ENCODE peak calls at places on chromosomes 2 and 18, in seven cellular contexts. One of them, this sample, is unnamed.

GRCh38 chr2:216761119-216761518 is 65.8 kb upstream of the IGFBP5 start:
- DNase-seq in SK-N-SH: no peak
- DNase-seq in H1: no peak
- DNase-seq in HCT116: no peak
- DNase-seq in HepG2: no peak
- DNase-seq in K562: no peak
- DNase-seq in GM12878: no peak
- DNase-seq in this sample: no peak

GRCh38 chr2:23005469-23005868 is 379.5 kb upstream of the KLHL29 start:
- DNase-seq in HepG2: no peak
- DNase-seq in SK-N-SH: no peak
- DNase-seq in HCT116: no peak
- DNase-seq in H1: no peak
- DNase-seq in GM12878: no peak
- DNase-seq in K562: no peak
- DNase-seq in this sample: no peak

GRCh38 chr2:187658952-187659525 is 104.8 kb upstream of the TFPI start:
- DNase-seq in SK-N-SH: peak
- DNase-seq in K562: peak
- DNase-seq in H1: peak
- DNase-seq in HCT116: peak
- DNase-seq in GM12878: no peak
- DNase-seq in HepG2: peak
- DNase-seq in this sample: no peak

GRCh38 chr2:152176113-152176714 is 651 bp upstream of the STAM2 start:
- DNase-seq in HCT116: no peak
- DNase-seq in HepG2: peak
- DNase-seq in H1: no peak
- DNase-seq in K562: no peak
- DNase-seq in SK-N-SH: no peak
- DNase-seq in GM12878: no peak
- DNase-seq in this sample: no peak

GRCh38 chr2:48131503-48132293 is 225.4 kb upstream of the FBXO11 start:
- DNase-seq in GM12878: no peak
- DNase-seq in SK-N-SH: peak
- DNase-seq in K562: no peak
- DNase-seq in HCT116: no peak
- DNase-seq in H1: no peak
- DNase-seq in HepG2: no peak
- DNase-seq in this sample: no peak

GRCh38 chr2:191265311-191266170 is 20.3 kb downstream of the MYO1B start:
- DNase-seq in K562: no peak
- DNase-seq in HepG2: no peak
- DNase-seq in HCT116: no peak
- DNase-seq in H1: no peak
- DNase-seq in SK-N-SH: no peak
- DNase-seq in GM12878: no peak
- DNase-seq in this sample: no peak

GRCh38 chr2:176582990-176583481 is 313.8 kb downstream of the MTX2 start:
- DNase-seq in HCT116: peak
- DNase-seq in GM12878: no peak
- DNase-seq in SK-N-SH: no peak
- DNase-seq in H1: no peak
- DNase-seq in K562: peak
- DNase-seq in HepG2: peak
- DNase-seq in this sample: no peak

GRCh38 chr2:50491541-50492114 is 540.3 kb downstream of the NRXN1 start:
- DNase-seq in K562: peak
- DNase-seq in SK-N-SH: peak
- DNase-seq in HCT116: peak
- DNase-seq in HepG2: peak
- DNase-seq in GM12878: no peak
- DNase-seq in H1: no peak
- DNase-seq in this sample: peak

GRCh38 chr2:240564571-240565266 is 3.6 kb upstream of the RNPEPL1 start:
- DNase-seq in HCT116: no peak
- DNase-seq in HepG2: no peak
- DNase-seq in SK-N-SH: no peak
- DNase-seq in K562: peak
- DNase-seq in H1: no peak
- DNase-seq in GM12878: no peak
- DNase-seq in this sample: no peak

GRCh38 chr2:163734911-163735691 is 707 bp downstream of the FIGN start:
- DNase-seq in H1: no peak
- DNase-seq in SK-N-SH: peak
- DNase-seq in GM12878: no peak
- DNase-seq in K562: no peak
- DNase-seq in HepG2: no peak
- DNase-seq in HCT116: no peak
- DNase-seq in this sample: no peak

GRCh38 chr2:113965644-113966043 is 75.8 kb downstream of the ACTR3 start:
- DNase-seq in HepG2: peak
- DNase-seq in K562: peak
- DNase-seq in H1: no peak
- DNase-seq in HCT116: peak
- DNase-seq in SK-N-SH: no peak
- DNase-seq in GM12878: no peak
- DNase-seq in this sample: no peak

GRCh38 chr2:85994421-85994777 is 105.6 kb upstream of the ST3GAL5 start:
- DNase-seq in GM12878: no peak
- DNase-seq in H1: no peak
- DNase-seq in HepG2: no peak
- DNase-seq in SK-N-SH: no peak
- DNase-seq in K562: peak
- DNase-seq in HCT116: no peak
- DNase-seq in this sample: no peak

GRCh38 chr18:45764000-45764686 is 40.2 kb downstream of the SLC14A1 start:
- DNase-seq in HepG2: no peak
- DNase-seq in H1: no peak
- DNase-seq in HCT116: no peak
- DNase-seq in GM12878: no peak
- DNase-seq in SK-N-SH: no peak
- DNase-seq in K562: no peak
- DNase-seq in this sample: no peak

GRCh38 chr2:102294802-102295489 is 16.4 kb upstream of the IL1RL1 start:
- DNase-seq in SK-N-SH: no peak
- DNase-seq in GM12878: no peak
- DNase-seq in HepG2: no peak
- DNase-seq in HCT116: no peak
- DNase-seq in H1: no peak
- DNase-seq in K562: no peak
- DNase-seq in this sample: no peak

GRCh38 chr2:131030478-131030971 is 62.7 kb downstream of the FAM168B start:
- DNase-seq in K562: no peak
- DNase-seq in H1: no peak
- DNase-seq in HepG2: no peak
- DNase-seq in HCT116: no peak
- DNase-seq in SK-N-SH: peak
- DNase-seq in GM12878: no peak
- DNase-seq in this sample: no peak

GRCh38 chr2:3747032-3747654 is 43.8 kb downstream of the DCDC2C start:
- DNase-seq in H1: no peak
- DNase-seq in HCT116: no peak
- DNase-seq in K562: no peak
- DNase-seq in HepG2: no peak
- DNase-seq in SK-N-SH: no peak
- DNase-seq in GM12878: no peak
- DNase-seq in this sample: no peak

GRCh38 chr2:1887915-1888314 is 143.6 kb upstream of the PXDN start:
- DNase-seq in HepG2: no peak
- DNase-seq in GM12878: no peak
- DNase-seq in H1: no peak
- DNase-seq in HCT116: peak
- DNase-seq in K562: peak
- DNase-seq in SK-N-SH: no peak
- DNase-seq in this sample: peak

GRCh38 chr2:1884933-1885580 is 140.7 kb upstream of the PXDN start:
- DNase-seq in K562: no peak
- DNase-seq in HepG2: no peak
- DNase-seq in SK-N-SH: no peak
- DNase-seq in HCT116: no peak
- DNase-seq in GM12878: no peak
- DNase-seq in H1: no peak
- DNase-seq in this sample: no peak

GRCh38 chr2:1889099-1889650 is 144.9 kb upstream of the PXDN start:
- DNase-seq in HepG2: no peak
- DNase-seq in GM12878: no peak
- DNase-seq in SK-N-SH: no peak
- DNase-seq in HCT116: no peak
- DNase-seq in K562: no peak
- DNase-seq in H1: no peak
- DNase-seq in this sample: no peak

GRCh38 chr2:1887106-1887505 is 142.8 kb upstream of the PXDN start:
- DNase-seq in HepG2: no peak
- DNase-seq in GM12878: no peak
- DNase-seq in H1: no peak
- DNase-seq in K562: no peak
- DNase-seq in SK-N-SH: no peak
- DNase-seq in HCT116: no peak
- DNase-seq in this sample: no peak

DNA sequence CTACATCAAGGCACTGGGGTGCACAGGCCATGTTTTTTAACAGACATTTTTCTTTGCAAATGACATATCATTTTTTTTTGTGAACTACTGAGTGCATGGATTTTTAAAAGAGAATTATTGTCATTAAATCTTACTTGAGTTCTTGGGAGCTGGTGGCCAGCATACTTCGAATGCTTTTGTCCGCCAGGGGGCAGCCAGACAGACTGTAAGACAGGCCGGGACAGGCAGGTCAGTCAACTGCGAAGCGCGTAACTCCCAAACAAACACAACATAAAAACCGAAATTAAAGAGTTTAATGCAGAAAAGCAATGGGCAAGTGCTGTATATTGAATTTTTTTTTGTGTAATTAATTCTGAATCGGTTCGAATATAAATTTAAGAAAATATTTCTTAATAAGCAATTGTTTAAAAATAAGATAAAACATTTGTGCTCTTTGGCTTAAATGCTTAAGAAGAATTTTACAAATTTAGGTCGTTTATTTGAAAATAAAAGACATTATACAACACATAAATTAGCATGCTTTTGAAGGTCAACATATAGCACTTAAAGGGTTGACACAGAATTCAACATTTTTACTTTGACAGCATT is 142.2 kb upstream of the PXDN start:
- DNase-seq in HCT116: peak
- DNase-seq in SK-N-SH: peak
- DNase-seq in K562: peak
- DNase-seq in GM12878: no peak
- DNase-seq in HepG2: peak
- DNase-seq in H1: no peak
- DNase-seq in this sample: peak
- TF ChIP-seq JUND in HCT116: no peak
- TF ChIP-seq JUND in SK-N-SH: no peak
- TF ChIP-seq JUND in K562: no peak
- TF ChIP-seq JUND in GM12878: no peak
- TF ChIP-seq JUND in HepG2: no peak
- TF ChIP-seq JUND in H1: no peak
- TF ChIP-seq JUND in this sample: no peak

GRCh38 chr18:26714739-26715138 is 150.8 kb downstream of the AQP4 start:
- DNase-seq in HCT116: no peak
- DNase-seq in GM12878: no peak
- DNase-seq in HepG2: no peak
- DNase-seq in H1: no peak
- DNase-seq in SK-N-SH: no peak
- DNase-seq in K562: no peak
- DNase-seq in this sample: no peak
- TF ChIP-seq JUND in HCT116: no peak
- TF ChIP-seq JUND in GM12878: no peak
- TF ChIP-seq JUND in HepG2: no peak
- TF ChIP-seq JUND in H1: no peak
- TF ChIP-seq JUND in SK-N-SH: no peak
- TF ChIP-seq JUND in K562: no peak
- TF ChIP-seq JUND in this sample: no peak

DNA sequence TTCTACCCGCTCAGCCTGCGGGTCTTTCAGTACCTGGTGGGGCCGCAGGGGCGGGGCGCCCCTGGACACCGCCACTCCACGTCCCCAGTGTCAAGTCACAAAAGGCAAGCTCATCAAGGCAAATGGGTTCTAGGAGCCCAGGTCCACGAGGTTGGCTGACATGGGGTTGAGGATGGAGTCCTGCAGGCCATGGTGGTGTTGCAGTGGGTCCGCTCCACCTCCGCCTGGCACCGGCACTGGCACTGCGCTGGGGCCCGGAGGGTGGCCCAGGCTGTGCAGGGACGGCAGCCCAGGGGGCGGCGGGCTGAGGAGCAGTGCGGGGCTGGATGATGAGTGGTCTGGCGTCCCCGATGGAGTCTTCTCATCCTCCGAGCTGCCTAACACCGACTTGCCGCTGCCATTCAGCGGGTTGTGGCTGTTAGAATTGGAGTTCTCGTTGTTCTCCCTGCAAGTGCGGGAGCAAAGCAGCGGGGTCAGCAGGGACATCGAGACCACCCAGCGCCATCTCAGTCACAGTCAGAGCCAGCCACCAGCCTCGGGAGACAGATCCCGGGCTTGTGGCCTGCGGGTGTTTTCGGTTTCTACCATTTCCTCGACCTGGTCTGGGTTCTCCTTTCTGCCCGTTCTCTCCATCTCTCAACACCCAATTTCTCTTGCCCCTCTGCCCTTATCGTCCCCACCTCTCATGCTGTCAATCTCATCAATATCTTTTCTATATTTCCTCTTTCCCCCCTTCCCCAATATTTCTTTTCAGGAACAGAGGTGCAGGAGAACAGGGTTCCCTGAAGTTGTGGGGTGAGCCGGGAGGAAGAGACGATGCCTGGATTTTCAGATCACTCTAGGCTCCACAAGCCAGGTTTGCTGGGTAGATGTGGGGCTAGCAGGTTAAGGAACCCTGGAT is 3.0 kb downstream of the SIX2 start:
- DNase-seq in K562: no peak
- DNase-seq in GM12878: no peak
- DNase-seq in HepG2: no peak
- DNase-seq in SK-N-SH: peak
- DNase-seq in H1: no peak
- DNase-seq in HCT116: no peak
- DNase-seq in this sample: no peak
- TF ChIP-seq JUND in K562: no peak
- TF ChIP-seq JUND in GM12878: no peak
- TF ChIP-seq JUND in HepG2: no peak
- TF ChIP-seq JUND in SK-N-SH: no peak
- TF ChIP-seq JUND in H1: no peak
- TF ChIP-seq JUND in HCT116: no peak
- TF ChIP-seq JUND in this sample: no peak

GRCh38 chr2:141455877-141456276 is 674.9 kb downstream of the LRP1B start:
- DNase-seq in K562: no peak
- DNase-seq in GM12878: no peak
- DNase-seq in H1: no peak
- DNase-seq in SK-N-SH: no peak
- DNase-seq in HCT116: no peak
- DNase-seq in HepG2: no peak
- DNase-seq in this sample: no peak
- TF ChIP-seq JUND in K562: no peak
- TF ChIP-seq JUND in GM12878: no peak
- TF ChIP-seq JUND in H1: no peak
- TF ChIP-seq JUND in SK-N-SH: no peak
- TF ChIP-seq JUND in HCT116: no peak
- TF ChIP-seq JUND in HepG2: no peak
- TF ChIP-seq JUND in this sample: no peak